ENCODE peak calls at places on chromosome 11, in ten cellular contexts. K is keratinocyte, Z is right cardiac atrium, X is PC-9, C is ascending aorta, Q is fibroblast of lung, N is uterus, P is DND-41, E is upper lobe of right lung, L is transverse colon. O is an unnamed sample.

GRCh38 chr11:5737091-5737490 is 843 bp downstream of the OR56B1 start:
- DNase-seq in K (no peak), Z (no peak), X (no peak), C (no peak), Q (peak; percentile 77), N (no peak), P (no peak), E (no peak), L (no peak), O (no peak)

GRCh38 chr11:44611687-44612437 is 46.4 kb downstream of the CD82 start:
- DNase-seq in K (no peak), Z (peak; percentile 38), X (no peak), C (no peak), Q (peak; percentile 39), N (no peak), P (no peak), E (no peak), L (peak; percentile 26), O (no peak)

GRCh38 chr11:61737636-61738386 is 14.6 kb upstream of the MYRF start:
- DNase-seq in K (no peak), Z (no peak), X (no peak), C (no peak), Q (no peak), N (no peak), P (no peak), E (no peak), L (no peak), O (no peak)

GRCh38 chr11:58142781-58143180 is 17.5 kb upstream of the OR9I1 start:
- DNase-seq in K (no peak), Z (no peak), X (no peak), C (no peak), Q (no peak), N (no peak), P (no peak), E (no peak), L (no peak), O (no peak)

GRCh38 chr11:74031310-74031676 is 22.4 kb upstream of the UCP3 start:
- DNase-seq in K (no peak), Z (no peak), X (no peak), C (no peak), Q (no peak), N (no peak), P (no peak), E (no peak), L (no peak), O (no peak)

GRCh38 chr11:57751676-57752253 is at the start of gene BTBD18:
- DNase-seq in K (no peak), Z (no peak), X (peak; percentile 18), C (no peak), Q (peak; percentile 43), N (no peak), P (peak; percentile 25), E (no peak), L (peak; percentile 48), O (no peak)

GRCh38 chr11:74465291-74465708 is 2.0 kb downstream of the KCNE3 start:
- DNase-seq in K (no peak), Z (no peak), X (peak; percentile 55), C (no peak), Q (no peak), N (no peak), P (no peak), E (no peak), L (peak; percentile 73), O (no peak)

GRCh38 chr11:8092587-8093424 is 11.8 kb downstream of the TUB start:
- DNase-seq in K (peak; percentile 46), Z (peak; percentile 76), X (peak; percentile 31), C (no peak), Q (peak; percentile 57), N (peak; percentile 61), P (peak; percentile 48), E (no peak), L (peak; percentile 63), O (peak; percentile 58)

GRCh38 chr11:19276859-19277808 is 36.4 kb upstream of the E2F8 start:
- DNase-seq in K (peak; percentile 95), Z (no peak), X (peak; percentile 71), C (no peak), Q (peak; percentile 22), N (no peak), P (no peak), E (no peak), L (peak; percentile 75), O (no peak)

GRCh38 chr11:74507582-74507981 is 14.1 kb upstream of the LIPT2 start:
- DNase-seq in K (no peak), Z (no peak), X (no peak), C (no peak), Q (no peak), N (no peak), P (no peak), E (no peak), L (no peak), O (no peak)

GRCh38 chr11:69834251-69834650 is 15.0 kb upstream of the FGF3 start:
- DNase-seq in K (no peak), Z (no peak), X (no peak), C (no peak), Q (no peak), N (no peak), P (no peak), E (peak; percentile 49), L (no peak), O (no peak)

GRCh38 chr11:113507341-113507740 is 32.1 kb upstream of the DRD2 start:
- DNase-seq in K (no peak), Z (no peak), X (no peak), C (no peak), Q (no peak), N (no peak), P (no peak), E (no peak), L (no peak), O (no peak)

GRCh38 chr11:29333993-29334780 is 682.6 kb downstream of the KCNA4 start:
- DNase-seq in K (no peak), Z (no peak), X (no peak), C (no peak), Q (peak; percentile 74), N (no peak), P (no peak), E (no peak), L (no peak), O (peak; percentile 50)

GRCh38 chr11:111918390-111919256 is at the start of gene C11orf52:
- DNase-seq in K (no peak), Z (peak; percentile 70), X (peak; percentile 84), C (no peak), Q (peak; percentile 37), N (no peak), P (no peak), E (peak; percentile 82), L (peak; percentile 81), O (no peak)

GRCh38 chr11:131662310-131662709 is 291.9 kb downstream of the NTM start:
- DNase-seq in K (no peak), Z (no peak), X (no peak), C (no peak), Q (no peak), N (no peak), P (peak; percentile 28), E (no peak), L (no peak), O (no peak)

DNA sequence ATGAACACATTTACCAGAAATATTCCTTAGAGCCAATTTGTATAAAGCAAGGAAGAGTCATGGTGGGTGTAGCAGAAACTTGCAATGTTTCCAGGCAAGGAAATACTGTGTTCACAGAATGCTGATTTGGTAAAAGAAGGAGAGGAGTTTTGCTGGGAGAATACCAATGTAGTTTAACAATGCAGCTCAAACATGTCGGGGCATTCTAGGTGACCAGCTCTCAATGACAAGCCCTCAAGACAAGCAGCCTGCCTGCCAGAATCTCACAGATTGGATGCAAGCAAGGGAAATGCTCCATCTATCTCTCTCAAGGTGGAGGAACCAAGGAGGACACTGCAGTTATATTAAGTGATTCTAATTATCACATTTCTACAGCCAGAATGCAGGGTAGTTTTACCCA is 190.4 kb downstream of the MAML2 start:
- DNase-seq in K (no peak), Z (no peak), X (no peak), C (no peak), Q (peak; percentile 27), N (no peak), P (no peak), E (no peak), L (no peak), O (no peak)
- H3K4me1 ChIP-seq in K (peaks cover 61% of the 10 kb centered on the region), Z (peaks cover 22% of the 10 kb centered on the region), X (peaks cover 31% of the 10 kb centered on the region), C (no peaks in the 10 kb centered on the region), Q (peaks cover 37% of the 10 kb centered on the region), N (peaks cover 16% of the 10 kb centered on the region), P (peaks cover 4% of the 10 kb centered on the region), E (peaks cover 38% of the 10 kb centered on the region), L (peaks cover 19% of the 10 kb centered on the region), O (peaks cover 56% of the 10 kb centered on the region)

GRCh38 chr11:1487851-1488574 is 1.4 kb upstream of the MOB2 start:
- DNase-seq in K (no peak), Z (peak; percentile 55), X (no peak), C (peak; percentile 7), Q (no peak), N (no peak), P (no peak), E (peak; percentile 57), L (no peak), O (no peak)

GRCh38 chr11:1487091-1487850 is 692 bp upstream of the MOB2 start:
- DNase-seq in K (no peak), Z (peak; percentile 61), X (no peak), C (peak; percentile 2), Q (no peak), N (no peak), P (no peak), E (peak; percentile 51), L (no peak), O (no peak)

GRCh38 chr11:1486054-1486825 is at the start of gene MOB2:
- DNase-seq in K (no peak), Z (peak; percentile 86), X (peak; percentile 67), C (peak; percentile 7), Q (peak; percentile 17), N (peak; percentile 56), P (no peak), E (peak; percentile 75), L (peak; percentile 70), O (peak; percentile 5)

GRCh38 chr11:1490651-1491050 is 4.1 kb upstream of the MOB2 start:
- DNase-seq in K (no peak), Z (no peak), X (no peak), C (no peak), Q (no peak), N (no peak), P (no peak), E (peak; percentile 16), L (no peak), O (no peak)

GRCh38 chr11:1488575-1489180 is 2.1 kb upstream of the MOB2 start:
- DNase-seq in K (no peak), Z (peak; percentile 30), X (no peak), C (no peak), Q (no peak), N (no peak), P (no peak), E (peak; percentile 45), L (no peak), O (no peak)
- H3K27ac ChIP-seq in K (no peak overlapping the region), Z (no peak overlapping the region), X (no peak overlapping the region), C (peak overlapping the region; percentile 87), Q (no peak overlapping the region), N (peak overlapping the region; percentile 65), P (no peak overlapping the region), E (no peak overlapping the region), L (peak overlapping the region; percentile 82), O (no peak overlapping the region)

GRCh38 chr11:72190581-72191205 is 1.2 kb upstream of the FOLR1 start:
- DNase-seq in K (no peak), Z (no peak), X (no peak), C (no peak), Q (no peak), N (no peak), P (no peak), E (no peak), L (no peak), O (no peak)
- H3K4me3 ChIP-seq in K (no peak overlapping the region), Z (no peak overlapping the region), X (no peak overlapping the region), C (no peak overlapping the region), Q (no peak overlapping the region), N (no peak overlapping the region), P (no peak overlapping the region), E (no peak overlapping the region), L (no peak overlapping the region), O (no peak overlapping the region)

GRCh38 chr11:120814531-120815259 is 209.2 kb upstream of the TBCEL start:
- DNase-seq in K (no peak), Z (no peak), X (no peak), C (no peak), Q (no peak), N (no peak), P (no peak), E (no peak), L (no peak), O (no peak)
- H3K4me1 ChIP-seq in K (no peaks in the 10 kb centered on the region), Z (no peaks in the 10 kb centered on the region), X (no peaks in the 10 kb centered on the region), C (no peaks in the 10 kb centered on the region), Q (no peaks in the 10 kb centered on the region), N (no peaks in the 10 kb centered on the region), P (no peaks in the 10 kb centered on the region), E (no peaks in the 10 kb centered on the region), L (peaks cover 3% of the 10 kb centered on the region), O (no peaks in the 10 kb centered on the region)